ENCODE peak calls at places on chromosomes 6 and 20, in six cellular contexts. S is HepG2, B is prostate gland, P is endothelial cell of umbilical vein, J is transverse colon, U is stomach. T is an unnamed sample.

GRCh38 chr6:54722328-54722727 is 124.2 kb upstream of the FAM83B start:
- DNase-seq in P (no peak), J (no peak), B (peak; percentile 39), S (no peak), U (no peak), T (no peak)

GRCh38 chr20:37311710-37312355 is 22.4 kb downstream of the MANBAL start:
- DNase-seq in J (no peak), P (no peak), B (no peak), U (no peak), S (no peak), T (no peak)

GRCh38 chr20:4406627-4407026 is 315.1 kb upstream of the PRND start:
- DNase-seq in B (no peak), S (no peak), P (peak; percentile 36), U (no peak), J (no peak), T (no peak)

GRCh38 chr20:33561981-33562601 is 72.2 kb downstream of the CBFA2T2 start:
- DNase-seq in P (peak; percentile 93), B (peak; percentile 91), U (peak; percentile 83), S (peak; percentile 93), J (peak; percentile 88), T (no peak)

GRCh38 chr6:132888701-132889100 is 74.3 kb downstream of the RPS12 start:
- DNase-seq in J (no peak), U (no peak), B (no peak), S (no peak), P (no peak), T (no peak)

GRCh38 chr20:63186528-63187316 is 29.2 kb downstream of the YTHDF1 start:
- DNase-seq in S (peak; percentile 27), P (no peak), J (no peak), B (no peak), U (peak; percentile 40), T (no peak)

GRCh38 chr20:43189614-43190331 is at the start of gene PTPRT:
- DNase-seq in U (no peak), B (no peak), J (no peak), S (no peak), P (no peak), T (no peak)

GRCh38 chr20:49866051-49866450 is 49.3 kb downstream of the SPATA2 start:
- DNase-seq in J (no peak), B (no peak), U (no peak), S (no peak), P (no peak), T (no peak)

GRCh38 chr6:147043994-147044477 is 160.2 kb upstream of the STXBP5 start:
- DNase-seq in U (no peak), P (peak; percentile 18), S (no peak), B (no peak), J (no peak), T (no peak)

GRCh38 chr6:114785235-114786127 is 442.7 kb upstream of the HS3ST5 start:
- DNase-seq in J (no peak), U (no peak), S (no peak), B (no peak), P (no peak), T (no peak)

GRCh38 chr6:53701333-53702073 is 35.9 kb upstream of the KLHL31 start:
- DNase-seq in B (no peak), P (no peak), U (no peak), S (no peak), J (no peak), T (no peak)

GRCh38 chr6:137290601-137291261 is 71.5 kb upstream of the IFNGR1 start:
- DNase-seq in B (no peak), J (no peak), P (no peak), S (no peak), U (no peak), T (no peak)

GRCh38 chr6:108942556-108943492 is 94.6 kb downstream of the ARMC2 start:
- DNase-seq in J (no peak), S (no peak), U (no peak), B (no peak), P (no peak), T (peak; percentile 87)

GRCh38 chr6:131694832-131695426 is 6.3 kb downstream of the OR2A4 start:
- DNase-seq in J (peak; percentile 33), P (peak; percentile 74), U (peak; percentile 42), B (peak; percentile 10), S (peak; percentile 77), T (no peak)

GRCh38 chr6:12957321-12958051 is 240.9 kb downstream of the PHACTR1 start:
- DNase-seq in P (peak; percentile 76), U (peak; percentile 76), S (no peak), B (peak; percentile 32), J (peak; percentile 26), T (peak; percentile 79)

GRCh38 chr6:145372671-145373123 is 362.6 kb downstream of the EPM2A start:
- DNase-seq in P (peak; percentile 18), J (no peak), B (no peak), S (peak; percentile 12), U (peak; percentile 33), T (no peak)

GRCh38 chr20:21632031-21632430 is 73.4 kb upstream of the PAX1 start:
- DNase-seq in S (no peak), B (no peak), U (no peak), P (no peak), J (no peak), T (no peak)

GRCh38 chr6:292506-293184 is 358 bp downstream of the DUSP22 start:
- DNase-seq in U (peak; percentile 79), B (peak; percentile 61), J (peak; percentile 89), S (peak; percentile 51), P (peak; percentile 63), T (peak; percentile 98)

GRCh38 chr6:2794171-2794730 is 29.1 kb downstream of the WRNIP1 start:
- DNase-seq in S (no peak), U (no peak), J (no peak), P (no peak), B (no peak), T (no peak)

GRCh38 chr6:14417377-14417776 is 299.8 kb downstream of the CD83 start:
- DNase-seq in J (peak; percentile 14), S (no peak), U (no peak), B (no peak), P (no peak), T (no peak)

GRCh38 chr20:3071610-3072529 is at the start of gene OXT:
- DNase-seq in P (peak; percentile 23), B (peak; percentile 20), U (no peak), S (no peak), J (peak; percentile 57), T (peak; percentile 91)

GRCh38 chr20:63415418-63416108 is 54.4 kb upstream of the CHRNA4 start:
- DNase-seq in S (no peak), U (no peak), J (no peak), P (no peak), B (no peak), T (no peak)

GRCh38 chr20:46304361-46304760 is 3.9 kb downstream of the CDH22 start:
- DNase-seq in P (no peak), S (no peak), J (no peak), U (no peak), B (no peak), T (no peak)

DNA sequence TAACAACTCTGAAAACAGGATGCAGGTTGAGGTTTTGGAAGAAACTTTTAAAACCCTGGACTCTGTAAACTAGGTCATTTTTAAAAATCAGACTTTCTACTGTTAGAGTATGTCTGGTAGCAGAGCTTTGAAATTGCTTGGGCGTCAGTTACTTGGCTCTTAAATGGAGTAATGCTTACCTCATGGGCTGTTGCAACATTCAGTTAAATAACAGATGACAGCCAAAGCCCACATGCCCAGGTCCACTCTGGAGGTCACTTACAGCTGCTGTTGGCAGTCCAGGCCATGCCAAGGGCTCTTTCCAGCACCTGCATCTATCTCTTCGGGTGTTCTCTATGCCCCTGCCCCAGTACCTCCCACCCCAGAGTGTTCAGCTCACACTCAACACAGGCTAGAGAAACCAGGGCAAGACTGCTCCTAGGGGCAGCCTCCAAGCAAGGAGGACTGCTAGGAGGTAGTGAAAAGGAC is 96.4 kb downstream of the BANF2 start:
- DNase-seq in U (peak; percentile 35), P (peak; percentile 57), S (peak; percentile 82), B (no peak), J (no peak), T (no peak)
- TF ChIP-seq POLR2AphosphoS5 in U (peak; percentile 72), P (no peak), S (no peak), B (no peak), J (no peak), T (no peak)

GRCh38 chr6:106974337-106974998 is at the start of gene CD24:
- DNase-seq in U (peak; percentile 86), J (peak; percentile 83), B (peak; percentile 49), P (no peak), S (no peak), T (peak; percentile 92)

GRCh38 chr6:106973841-106974336 is 640 bp downstream of the CD24 start:
- DNase-seq in S (no peak), B (peak; percentile 17), U (peak; percentile 36), J (no peak), P (no peak), T (peak; percentile 82)

GRCh38 chr6:106974999-106975698 is 620 bp upstream of the CD24 start:
- DNase-seq in S (no peak), P (no peak), B (peak; percentile 39), J (peak; percentile 71), U (peak; percentile 75), T (peak; percentile 92)

GRCh38 chr6:106972500-106972899 is 2.0 kb downstream of the CD24 start:
- DNase-seq in U (peak; percentile 48), J (no peak), S (no peak), P (no peak), B (no peak), T (no peak)

GRCh38 chr6:106973018-106973840 is 1.3 kb downstream of the CD24 start:
- DNase-seq in S (no peak), B (peak; percentile 5), U (peak; percentile 52), J (peak; percentile 46), P (no peak), T (peak; percentile 87)
- H3K4me3 ChIP-seq in S (peak overlapping the region; percentile 90), B (peak overlapping the region; percentile 57), U (peak overlapping the region; percentile 69), J (peak overlapping the region; percentile 97), P (no peak overlapping the region), T (peak overlapping the region; percentile 83)

DNA sequence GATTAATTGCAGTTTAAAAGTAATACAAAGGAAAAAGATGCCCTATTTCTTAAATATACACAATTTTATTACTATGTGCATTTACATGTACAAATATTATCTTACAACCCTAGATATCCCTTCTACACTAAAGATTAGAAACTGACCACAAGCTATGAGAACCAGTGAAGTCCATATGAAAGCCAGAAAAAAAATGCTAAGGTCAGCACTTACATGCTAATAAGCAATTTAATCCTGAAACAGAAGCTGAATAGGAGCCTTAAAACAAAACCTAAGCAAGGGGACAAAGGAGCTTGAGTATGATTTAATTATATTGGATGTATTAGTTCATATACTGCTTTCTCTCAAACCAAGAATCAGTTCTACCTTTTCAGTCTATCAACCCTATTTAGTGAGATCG is 14.2 kb downstream of the CEP162 start:
- DNase-seq in S (no peak), P (no peak), U (no peak), B (no peak), J (no peak), T (no peak)
- TF ChIP-seq POLR2AphosphoS5 in S (no peak), P (no peak), U (no peak), B (no peak), J (no peak), T (no peak)

DNA sequence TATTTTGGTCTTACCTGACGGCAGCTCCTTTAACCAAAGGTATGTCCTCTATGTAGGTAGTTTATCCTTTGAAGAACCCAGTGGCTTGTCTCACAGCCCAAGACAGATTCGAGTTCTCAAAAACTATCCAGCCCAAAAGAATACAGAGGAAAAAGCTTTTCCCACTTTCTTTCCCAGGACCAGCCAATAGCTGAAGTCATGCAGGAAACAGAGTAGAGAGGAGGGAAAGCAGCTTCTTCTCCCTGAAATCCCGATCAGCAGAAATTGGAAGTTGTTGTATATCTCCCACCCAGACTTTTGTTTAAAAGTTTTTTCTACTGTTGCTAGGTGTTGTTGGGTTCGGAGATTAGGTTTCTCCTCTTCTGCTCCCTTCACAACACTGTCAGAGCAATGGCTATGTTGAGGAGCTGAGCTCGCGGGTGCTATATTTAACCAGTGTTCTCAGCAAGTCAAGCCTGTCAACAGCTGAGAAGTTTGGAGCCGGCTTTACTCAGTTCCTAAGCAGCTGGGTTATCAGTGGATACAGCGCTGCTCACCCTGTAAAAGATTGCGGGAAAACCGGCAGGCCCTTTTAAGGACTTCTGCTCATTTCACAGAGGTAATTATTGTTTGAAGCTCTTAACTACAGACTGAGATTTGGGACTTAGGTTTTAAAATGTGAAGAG is at the start of gene FILIP1:
- DNase-seq in S (no peak), U (no peak), P (no peak), J (peak; percentile 11), B (no peak), T (no peak)
- H3K4me3 ChIP-seq in S (no peak within 1 kb of the TSS), U (peak within 1 kb of the TSS; percentile 40), P (no peak within 1 kb of the TSS), J (peak within 1 kb of the TSS; percentile 38), B (no peak within 1 kb of the TSS), T (no peak within 1 kb of the TSS)